ENCODE peak calls at places on chromosomes 13 and 19, in six cellular contexts. G is breast epithelium, F is adrenal gland, B is DND-41, Q is neural progenitor cell, T is osteoblast. C is an unnamed sample.

GRCh38 chr13:74087304-74087703 is 46.9 kb downstream of the KLF12 start:
- DNase-seq in G (no peak), F (no peak), B (no peak), Q (no peak), T (no peak), C (no peak)

GRCh38 chr13:49627831-49628652 is at the start of gene ARL11:
- DNase-seq in G (peak; percentile 33), F (peak; percentile 52), B (no peak), Q (peak; percentile 44), T (no peak), C (peak; percentile 79)

GRCh38 chr13:113904411-113904810 is 40.5 kb upstream of the GAS6 start:
- DNase-seq in G (peak; percentile 15), F (peak; percentile 41), B (peak; percentile 24), Q (peak; percentile 75), T (no peak), C (peak; percentile 44)

GRCh38 chr19:5154129-5154798 is 185.4 kb downstream of the KDM4B start:
- DNase-seq in G (no peak), F (no peak), B (peak; percentile 49), Q (peak; percentile 64), T (peak; percentile 91), C (peak; percentile 49)

GRCh38 chr13:33260168-33261098 is 25.1 kb downstream of the STARD13 start:
- DNase-seq in G (no peak), F (peak; percentile 40), B (no peak), Q (no peak), T (no peak), C (no peak)

GRCh38 chr19:17058236-17058635 is 17.0 kb downstream of the HAUS8 start:
- DNase-seq in G (no peak), F (no peak), B (no peak), Q (no peak), T (peak; percentile 62), C (no peak)

GRCh38 chr13:108214511-108215383 is 589 bp downstream of the LIG4 start:
- DNase-seq in G (no peak), F (no peak), B (peak; percentile 20), Q (peak; percentile 51), T (no peak), C (peak; percentile 19)

GRCh38 chr13:45621950-45622349 is 6.4 kb upstream of the ERICH6B start:
- DNase-seq in G (no peak), F (no peak), B (peak; percentile 40), Q (peak; percentile 27), T (no peak), C (no peak)

GRCh38 chr19:33998739-33999345 is 173.5 kb upstream of the LSM14A start:
- DNase-seq in G (no peak), F (no peak), B (no peak), Q (no peak), T (no peak), C (no peak)

GRCh38 chr13:75101997-75102720 is 379.8 kb downstream of the TBC1D4 start:
- DNase-seq in G (no peak), F (no peak), B (peak; percentile 42), Q (peak; percentile 54), T (peak; percentile 10), C (no peak)

GRCh38 chr13:29160862-29161261 is 340.7 kb downstream of the MTUS2 start:
- DNase-seq in G (no peak), F (no peak), B (peak; percentile 53), Q (no peak), T (no peak), C (no peak)

GRCh38 chr19:35870798-35871197 is 2.4 kb downstream of the APLP1 start:
- DNase-seq in G (no peak), F (no peak), B (no peak), Q (no peak), T (peak; percentile 17), C (no peak)
- TF ChIP-seq CTCF in G (no peak), F (no peak), B (peak; percentile 19), Q (peak; percentile 24), T (no peak), C (no peak)

DNA sequence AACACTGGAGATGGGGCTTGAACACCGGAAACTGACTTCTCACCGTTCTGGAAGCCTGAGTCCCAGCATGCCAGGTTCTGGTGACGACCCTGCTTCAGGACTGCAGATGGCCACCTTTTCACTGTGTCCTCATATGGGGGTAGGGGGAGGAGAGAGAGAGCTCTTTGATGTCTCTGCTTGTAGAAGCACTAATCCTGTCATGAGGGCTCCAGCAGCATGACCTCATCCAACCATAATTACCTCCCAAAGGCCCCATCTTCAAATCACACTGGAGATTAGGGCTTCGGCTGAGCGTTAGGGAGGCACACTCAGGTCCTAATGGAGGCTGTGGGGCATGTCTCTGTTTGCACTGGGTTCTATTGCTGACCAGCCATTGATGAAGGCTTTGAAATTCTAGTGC is 255.3 kb downstream of the TEX29 start:
- DNase-seq in G (no peak), F (no peak), B (no peak), Q (no peak), T (no peak), C (no peak)
- H3K9me3 ChIP-seq in G (peaks cover 28% of the 10 kb centered on the region), F (no peaks in the 10 kb centered on the region), B (peaks cover 24% of the 10 kb centered on the region), Q (peaks cover 4% of the 10 kb centered on the region), T (no peaks in the 10 kb centered on the region), C (no peaks in the 10 kb centered on the region)

GRCh38 chr19:35868823-35869326 is 501 bp downstream of the APLP1 start:
- DNase-seq in G (no peak), F (no peak), B (no peak), Q (no peak), T (peak; percentile 82), C (no peak)
- H3K27me3 ChIP-seq in G (peaks cover 3% of the 10 kb centered on the region), F (peaks cover 11% of the 10 kb centered on the region), B (peaks cover 14% of the 10 kb centered on the region), Q (no peaks in the 10 kb centered on the region), T (peaks cover 18% of the 10 kb centered on the region), C (peaks cover 11% of the 10 kb centered on the region)

DNA sequence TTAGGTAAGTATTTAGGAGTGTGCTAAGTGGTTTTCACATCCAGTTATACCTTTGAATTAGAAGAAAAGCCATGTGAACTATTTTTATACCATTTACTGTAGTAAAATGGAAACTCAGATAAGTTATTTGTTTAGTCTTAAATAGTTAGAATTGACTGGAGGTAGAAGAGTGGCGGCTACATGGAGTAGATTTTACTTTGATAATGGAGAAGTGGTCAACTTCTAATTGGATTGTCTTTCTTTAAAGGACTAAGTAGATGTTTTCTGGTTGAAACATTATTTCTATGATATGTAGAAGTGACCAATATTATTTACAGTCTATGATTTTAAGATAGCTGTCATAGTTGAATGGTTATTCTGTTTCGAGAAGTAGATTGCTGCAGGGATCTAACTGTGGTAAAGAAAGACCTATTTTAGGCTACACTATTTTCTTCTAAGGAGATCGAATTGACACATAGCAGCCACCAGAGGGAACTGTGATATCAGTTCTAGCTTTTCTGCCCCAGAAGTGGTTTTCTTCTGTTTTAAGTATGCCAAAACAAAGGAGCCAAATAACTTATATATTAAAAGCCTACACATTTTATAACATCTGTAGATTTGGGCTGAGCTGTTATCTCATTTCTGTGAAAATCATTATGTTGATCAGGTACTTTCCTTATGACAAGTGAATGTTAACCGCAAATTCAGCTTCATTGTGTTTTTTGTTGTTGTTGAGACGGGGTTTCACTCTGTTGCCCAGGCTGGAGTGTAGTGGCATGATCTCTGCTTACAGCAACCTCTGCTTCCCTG is 26.1 kb downstream of the ZMYM2 start:
- DNase-seq in G (no peak), F (no peak), B (no peak), Q (peak; percentile 55), T (peak; percentile 84), C (no peak)
- TF ChIP-seq CTCF in G (no peak), F (peak; percentile 59), B (peak; percentile 58), Q (peak; percentile 69), T (peak; percentile 67), C (no peak)

DNA sequence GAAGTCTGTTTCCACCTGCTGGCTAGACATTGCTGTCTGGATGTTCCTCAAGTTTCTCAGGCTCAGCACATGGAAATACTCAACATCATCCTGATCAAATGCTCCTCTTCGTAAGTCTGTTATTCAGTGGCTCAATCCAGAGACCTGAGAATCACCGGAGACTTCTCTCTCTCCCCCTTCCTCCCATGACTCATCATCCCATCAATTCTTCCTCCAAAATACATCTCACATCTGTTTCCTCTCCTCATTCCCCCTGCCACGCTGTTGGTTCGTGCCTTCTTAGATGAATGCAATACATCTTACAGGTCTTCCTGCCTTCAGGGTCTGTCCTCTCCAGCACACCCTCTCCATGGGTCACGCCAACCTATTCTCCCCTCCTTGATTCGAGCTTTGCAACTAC is 7.4 kb upstream of the RXFP2 start:
- DNase-seq in G (no peak), F (no peak), B (no peak), Q (no peak), T (no peak), C (no peak)
- H3K9me3 ChIP-seq in G (no peaks in the 10 kb centered on the region), F (no peaks in the 10 kb centered on the region), B (no peaks in the 10 kb centered on the region), Q (no peaks in the 10 kb centered on the region), T (no peaks in the 10 kb centered on the region), C (no peaks in the 10 kb centered on the region)

GRCh38 chr13:110307697-110308376 is 753 bp downstream of the COL4A2 start:
- DNase-seq in G (peak; percentile 17), F (no peak), B (no peak), Q (peak; percentile 59), T (peak; percentile 51), C (no peak)

GRCh38 chr13:110309159-110309476 is 2.0 kb downstream of the COL4A2 start:
- DNase-seq in G (no peak), F (no peak), B (no peak), Q (no peak), T (no peak), C (no peak)

GRCh38 chr13:110308377-110309158 is 1.5 kb downstream of the COL4A2 start:
- DNase-seq in G (peak; percentile 51), F (no peak), B (no peak), Q (peak; percentile 84), T (peak; percentile 89), C (peak; percentile 69)

GRCh38 chr13:110310541-110311491 is 3.7 kb downstream of the COL4A2 start:
- DNase-seq in G (peak; percentile 14), F (no peak), B (no peak), Q (no peak), T (no peak), C (no peak)

DNA sequence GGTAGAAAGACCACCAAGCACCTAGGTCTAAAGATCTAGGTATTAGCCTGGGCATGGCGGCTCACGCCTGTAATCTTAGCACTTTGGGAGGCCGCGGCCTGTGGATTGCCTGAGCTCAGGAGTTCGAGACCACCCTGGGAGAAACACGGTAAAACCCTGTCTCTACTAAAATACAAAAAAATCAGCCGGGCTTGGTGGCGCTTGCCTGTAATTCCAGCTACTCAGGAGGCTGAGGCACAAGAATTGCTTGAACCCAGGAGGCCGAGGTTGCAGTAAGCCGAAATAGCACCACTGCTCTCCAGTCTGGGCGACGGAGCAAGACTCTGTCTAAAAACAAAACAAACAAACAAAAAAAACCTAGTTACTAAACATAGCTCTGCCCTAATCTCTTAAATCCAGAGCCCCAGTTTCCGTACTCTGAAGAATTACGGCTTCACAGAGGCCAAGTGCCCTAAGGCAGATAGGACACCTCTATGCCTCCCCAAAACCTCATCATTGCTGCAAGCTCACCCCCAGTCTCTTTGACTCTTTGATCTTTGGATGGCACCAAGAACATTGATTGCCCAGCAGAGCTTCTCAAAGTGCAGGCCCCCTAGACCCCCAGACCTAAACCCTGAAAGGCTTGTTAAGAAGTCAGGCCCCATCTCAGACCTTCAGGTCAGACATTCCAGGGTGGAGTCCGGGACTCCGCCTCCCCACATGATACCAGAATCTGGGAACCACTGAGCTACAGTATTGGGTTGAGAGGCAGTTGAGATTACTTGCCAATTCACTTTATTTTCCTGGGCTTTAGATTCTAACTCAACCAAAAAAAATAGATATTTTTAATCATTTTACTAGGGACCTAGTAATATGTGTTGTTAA is 2.8 kb downstream of the COL4A2 start:
- DNase-seq in G (peak; percentile 17), F (no peak), B (no peak), Q (peak; percentile 37), T (no peak), C (no peak)
- H3K27me3 ChIP-seq in G (no peaks in the 10 kb centered on the region), F (peaks cover 4% of the 10 kb centered on the region), B (peaks cover 37% of the 10 kb centered on the region), Q (no peaks in the 10 kb centered on the region), T (no peaks in the 10 kb centered on the region), C (peaks cover 28% of the 10 kb centered on the region)